ENCODE peak calls at places on chromosome 13, in six cellular contexts. E is lower leg skin, P is GM12891, X is sigmoid colon, M is body of pancreas, V is vagina. S is an unnamed sample.

GRCh38 chr13:49814551-49815270 is 22.2 kb upstream of the KPNA3 start:
- DNase-seq in E (no peak), P (no peak), X (no peak), M (no peak), V (no peak), S (no peak)

GRCh38 chr13:59112375-59112774 is 1051.4 kb downstream of the DIAPH3 start:
- DNase-seq in E (peak), P (no peak), X (peak), M (no peak), V (no peak), S (no peak)

GRCh38 chr13:25292301-25292700 is 5.0 kb upstream of the MTMR6 start:
- DNase-seq in E (peak), P (no peak), X (no peak), M (no peak), V (no peak), S (peak)

GRCh38 chr13:110868631-110869165 is 46.2 kb downstream of the ANKRD10 start:
- DNase-seq in E (no peak), P (no peak), X (peak), M (no peak), V (no peak), S (no peak)

GRCh38 chr13:80196756-80197155 is 144.2 kb downstream of the SPRY2 start:
- DNase-seq in E (no peak), P (no peak), X (no peak), M (no peak), V (no peak), S (no peak)

GRCh38 chr13:36445806-36446423 is 13.6 kb downstream of the CCNA1 start:
- DNase-seq in E (no peak), P (no peak), X (no peak), M (no peak), V (no peak), S (no peak)

GRCh38 chr13:33917135-33917534 is 99.2 kb downstream of the RFC3 start:
- DNase-seq in E (no peak), P (no peak), X (no peak), M (no peak), V (no peak), S (no peak)

GRCh38 chr13:74272826-74273225 is 138.6 kb upstream of the KLF12 start:
- DNase-seq in E (no peak), P (no peak), X (no peak), M (no peak), V (no peak), S (no peak)

GRCh38 chr13:95571941-95572340 is 19.4 kb downstream of the CLDN10 start:
- DNase-seq in E (no peak), P (no peak), X (no peak), M (no peak), V (no peak), S (no peak)

GRCh38 chr13:32746474-32746873 is 160.2 kb downstream of the PDS5B start:
- DNase-seq in E (no peak), P (no peak), X (no peak), M (no peak), V (no peak), S (no peak)

GRCh38 chr13:102277286-102277685 is 124.6 kb downstream of the FGF14 start:
- DNase-seq in E (no peak), P (no peak), X (no peak), M (no peak), V (no peak), S (no peak)

GRCh38 chr13:79457948-79458347 is 23.0 kb upstream of the NDFIP2 start:
- DNase-seq in E (no peak), P (no peak), X (no peak), M (no peak), V (no peak), S (peak)

GRCh38 chr13:103236213-103236612 is 170.0 kb upstream of the SLC10A2 start:
- DNase-seq in E (no peak), P (no peak), X (no peak), M (no peak), V (no peak), S (no peak)

GRCh38 chr13:43908156-43909126 is 28.7 kb downstream of the LACC1 start:
- DNase-seq in E (no peak), P (no peak), X (no peak), M (peak), V (no peak), S (peak)

GRCh38 chr13:46516624-46517318 is 36.2 kb upstream of the LRCH1 start:
- DNase-seq in E (no peak), P (no peak), X (no peak), M (no peak), V (no peak), S (no peak)

GRCh38 chr13:98445340-98446233 is 131.3 kb downstream of the STK24 start:
- DNase-seq in E (no peak), P (peak), X (peak), M (peak), V (no peak), S (peak)

GRCh38 chr13:76812971-76813691 is 73.1 kb downstream of the KCTD12 start:
- DNase-seq in E (peak), P (no peak), X (no peak), M (no peak), V (no peak), S (no peak)

GRCh38 chr13:45327253-45327954 is 13.6 kb downstream of the TPT1 start:
- DNase-seq in E (no peak), P (no peak), X (no peak), M (no peak), V (no peak), S (no peak)

GRCh38 chr13:91216928-91217700 is 130.4 kb upstream of the MIR17HG start:
- DNase-seq in E (no peak), P (no peak), X (no peak), M (no peak), V (no peak), S (no peak)

GRCh38 chr13:20360041-20360491 is 127.9 kb upstream of the GJB6 start:
- DNase-seq in E (no peak), P (no peak), X (no peak), M (peak), V (no peak), S (no peak)

GRCh38 chr13:46686171-46686570 is 110.8 kb downstream of the ESD start:
- DNase-seq in E (no peak), P (no peak), X (no peak), M (no peak), V (no peak), S (no peak)

GRCh38 chr13:55199132-55199531 is 1941.6 kb upstream of the PRR20A start:
- DNase-seq in E (no peak), P (no peak), X (no peak), M (no peak), V (no peak), S (no peak)

GRCh38 chr13:98298599-98298998 is 121.5 kb upstream of the RNF113B start:
- DNase-seq in E (no peak), P (no peak), X (no peak), M (no peak), V (no peak), S (no peak)

GRCh38 chr13:40245567-40245966 is 420.9 kb downstream of the FOXO1 start:
- DNase-seq in E (no peak), P (no peak), X (no peak), M (no peak), V (no peak), S (no peak)

GRCh38 chr13:100608906-100609305 is 20.3 kb upstream of the GGACT start:
- DNase-seq in E (no peak), P (peak), X (no peak), M (no peak), V (no peak), S (no peak)

GRCh38 chr13:34926513-34926912 is 15.6 kb upstream of the NBEA start:
- DNase-seq in E (no peak), P (no peak), X (no peak), M (no peak), V (no peak), S (no peak)

GRCh38 chr13:33174980-33175379 is 110.6 kb downstream of the STARD13 start:
- DNase-seq in E (no peak), P (no peak), X (no peak), M (no peak), V (no peak), S (no peak)

DNA sequence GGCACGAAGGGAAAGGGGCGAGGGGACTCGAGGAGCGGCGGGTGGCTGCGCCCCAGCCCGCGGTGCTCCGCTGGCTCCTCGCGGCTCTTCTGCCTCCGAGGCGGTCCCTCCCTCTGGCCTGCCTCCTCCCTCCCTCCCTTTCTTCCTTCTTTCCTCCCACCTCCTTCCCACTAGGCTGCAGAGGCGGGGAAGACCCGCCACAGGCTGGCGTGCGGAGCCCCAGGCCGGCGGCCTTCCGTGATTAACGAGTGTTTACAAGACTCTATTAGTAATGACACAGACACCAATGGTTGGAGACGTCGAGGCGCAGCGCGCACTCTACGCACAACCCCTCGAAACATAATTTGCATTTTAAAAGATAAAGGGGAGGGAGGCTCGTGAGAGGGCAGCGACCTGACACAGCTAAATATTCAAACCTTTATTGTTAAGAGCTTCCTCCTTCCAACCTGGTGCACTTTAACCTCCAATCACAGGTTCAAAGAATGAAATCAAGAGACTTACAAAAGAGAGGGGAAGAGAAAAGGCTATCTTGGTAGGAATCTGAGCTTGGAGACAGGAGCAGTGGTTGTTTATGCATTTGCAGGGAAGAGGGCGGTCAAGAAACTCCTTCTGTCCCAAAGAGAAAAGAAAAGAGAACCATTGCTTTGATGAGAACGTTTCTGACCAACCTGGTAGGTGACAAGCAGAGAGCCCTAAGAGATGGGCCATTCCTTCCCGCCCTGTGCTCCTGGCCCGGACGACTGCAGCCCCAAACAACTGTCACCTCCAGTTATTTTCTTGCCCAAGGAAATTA is at the start of gene CDX2:
- DNase-seq in E (no peak), P (no peak), X (no peak), M (peak), V (no peak), S (no peak)
- TF ChIP-seq POLR2A in E (no peak), P (no peak), X (peak), M (peak), V (no peak), S (no peak)

DNA sequence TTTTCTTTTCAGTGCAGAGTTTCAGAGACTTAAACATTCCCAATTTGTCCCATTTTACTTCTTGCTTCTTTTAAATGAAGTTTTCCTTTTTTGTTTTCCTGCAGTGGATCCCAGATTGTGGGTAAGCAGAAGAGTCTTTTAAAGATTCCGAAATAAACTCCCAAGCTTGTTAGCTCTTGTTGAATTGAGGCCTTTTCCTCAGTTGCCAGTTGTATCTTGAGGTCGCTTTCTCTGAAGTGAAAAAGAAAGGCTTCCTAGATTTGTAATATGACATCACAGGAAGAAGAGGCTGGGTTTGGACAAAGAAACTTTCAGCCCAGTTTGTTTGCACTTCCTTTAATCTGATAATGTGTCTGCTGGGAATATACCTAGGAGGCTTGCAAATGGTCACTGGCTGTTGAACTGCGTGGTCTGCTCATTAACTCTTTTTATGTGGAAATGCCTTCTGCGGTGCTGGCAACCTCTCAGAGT is at the start of gene LPAR6:
- DNase-seq in E (no peak), P (no peak), X (no peak), M (no peak), V (no peak), S (no peak)
- TF ChIP-seq POLR2A in E (no peak), P (no peak), X (peak), M (peak), V (no peak), S (no peak)

GRCh38 chr13:109786457-109787134 is at the start of gene IRS2:
- DNase-seq in E (peak), P (peak), X (peak), M (peak), V (peak), S (peak)
- TF ChIP-seq POLR2A in E (peak), P (no peak), X (peak), M (peak), V (peak), S (peak)

GRCh38 chr13:82147526-82147925 is 1734.7 kb downstream of the SLITRK1 start:
- DNase-seq in E (no peak), P (no peak), X (no peak), M (no peak), V (no peak), S (no peak)
- TF ChIP-seq POLR2A in E (no peak), P (no peak), X (no peak), M (no peak), V (no peak), S (no peak)

DNA sequence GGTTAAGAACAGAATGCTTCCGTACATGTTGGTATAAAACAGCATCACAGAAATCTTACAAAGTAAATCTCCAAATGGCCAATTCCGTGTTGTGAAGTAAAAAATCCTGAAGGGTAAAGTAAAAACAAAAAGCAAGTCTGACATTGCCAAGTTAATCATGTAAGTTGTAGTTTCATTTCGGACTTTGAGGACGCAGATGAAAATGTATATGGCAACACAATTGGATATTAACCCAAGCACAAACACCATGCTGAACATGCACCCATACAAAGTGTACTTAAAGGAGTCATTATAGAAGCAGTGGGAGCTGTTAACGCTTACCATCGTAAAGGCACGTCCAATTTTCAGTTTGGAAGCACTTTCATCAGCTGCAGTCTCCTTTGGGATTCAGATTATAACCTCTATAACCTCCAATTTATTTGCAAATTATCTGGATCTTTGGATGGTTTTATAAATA is 785 bp downstream of the LPAR6 start:
- DNase-seq in E (no peak), P (no peak), X (no peak), M (no peak), V (no peak), S (no peak)
- TF ChIP-seq POLR2A in E (no peak), P (no peak), X (no peak), M (no peak), V (no peak), S (no peak)

GRCh38 chr13:113393572-113394503 is 29.9 kb upstream of the GRTP1 start:
- DNase-seq in E (peak), P (peak), X (peak), M (peak), V (peak), S (peak)
- TF ChIP-seq POLR2A in E (no peak), P (no peak), X (no peak), M (peak), V (no peak), S (no peak)

DNA sequence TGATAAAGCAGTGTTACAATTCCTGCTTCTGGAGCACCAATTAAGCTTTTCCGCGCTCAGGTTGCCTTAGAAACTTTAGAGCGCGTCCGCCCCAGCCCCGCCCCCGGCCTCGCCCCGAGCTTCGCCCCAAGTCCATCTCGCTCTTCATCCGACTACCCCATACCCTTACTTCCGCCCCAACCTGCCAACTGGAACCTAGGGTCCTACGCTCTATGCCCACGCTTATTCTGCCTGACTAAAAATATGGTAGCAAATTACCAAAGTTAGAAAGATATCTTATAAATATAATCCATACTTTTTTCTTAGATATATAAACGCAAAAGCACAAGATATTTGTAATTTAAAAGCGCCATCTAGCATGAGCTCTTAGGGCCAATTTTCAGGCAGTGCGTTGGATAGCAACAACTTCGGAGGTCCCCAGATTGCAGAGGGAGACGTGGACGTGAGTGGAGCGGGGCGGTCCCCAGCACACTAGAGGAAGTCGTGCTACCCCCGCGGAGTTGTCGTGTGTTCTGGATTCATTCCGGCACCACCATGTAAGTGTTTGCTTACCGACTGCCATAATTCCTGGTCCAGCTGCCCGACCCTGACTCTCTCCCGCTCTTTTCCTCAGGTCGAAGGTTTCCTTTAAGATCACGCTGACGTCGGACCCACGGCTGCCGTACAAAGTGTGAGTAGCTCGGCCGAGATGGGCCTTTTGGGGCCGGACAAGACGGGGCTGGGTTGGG is at the start of gene UFM1:
- DNase-seq in E (peak), P (peak), X (peak), M (peak), V (peak), S (peak)
- TF ChIP-seq POLR2A in E (no peak), P (peak), X (peak), M (peak), V (no peak), S (peak)

S was measured in erythroblast.